ENCODE peak calls at places on chromosomes 1 and 21, in nine cellular contexts. Q, J, B, V, R, X, D, P and U are unnamed samples.

GRCh38 chr1:41371630-41372599 is 10.7 kb downstream of the FOXO6 start:
- DNase-seq in Q (peak; percentile 23), J (no peak), B (no peak), V (no peak), R (peak; percentile 93), X (peak; percentile 78), D (no peak), P (no peak), U (no peak)

GRCh38 chr1:34710811-34711210 is 44.0 kb upstream of the GJB5 start:
- DNase-seq in Q (no peak), J (no peak), B (no peak), V (no peak), R (no peak), X (no peak), D (no peak), P (no peak), U (no peak)

GRCh38 chr21:43764576-43765495 is 11.3 kb downstream of the CSTB start:
- DNase-seq in Q (no peak), J (no peak), B (no peak), V (no peak), R (no peak), X (no peak), D (no peak), P (no peak), U (no peak)

GRCh38 chr1:174352117-174352516 is 95.6 kb upstream of the GPR52 start:
- DNase-seq in Q (no peak), J (no peak), B (peak; percentile 53), V (no peak), R (no peak), X (no peak), D (no peak), P (no peak), U (no peak)

GRCh38 chr1:228376262-228376628 is 30.4 kb downstream of the TRIM11 start:
- DNase-seq in Q (no peak), J (no peak), B (no peak), V (no peak), R (no peak), X (no peak), D (no peak), P (no peak), U (no peak)

GRCh38 chr1:102191723-102192122 is 195.0 kb upstream of the OLFM3 start:
- DNase-seq in Q (peak; percentile 19), J (no peak), B (peak; percentile 70), V (no peak), R (peak; percentile 71), X (no peak), D (peak; percentile 4), P (no peak), U (no peak)

GRCh38 chr1:29682171-29682917 is 446.0 kb downstream of the PTPRU start:
- DNase-seq in Q (no peak), J (no peak), B (no peak), V (no peak), R (peak; percentile 50), X (no peak), D (no peak), P (no peak), U (peak; percentile 42)

GRCh38 chr1:24415910-24416665 is 486 bp downstream of the NIPAL3 start:
- DNase-seq in Q (peak; percentile 14), J (no peak), B (peak; percentile 39), V (no peak), R (no peak), X (no peak), D (no peak), P (no peak), U (no peak)

GRCh38 chr1:108080448-108080847 is 115.5 kb upstream of the VAV3 start:
- DNase-seq in Q (no peak), J (no peak), B (no peak), V (no peak), R (no peak), X (no peak), D (no peak), P (no peak), U (no peak)

GRCh38 chr21:42213082-42213774 is 5.7 kb upstream of the ABCG1 start:
- DNase-seq in Q (no peak), J (no peak), B (no peak), V (no peak), R (peak; percentile 21), X (no peak), D (no peak), P (no peak), U (no peak)

GRCh38 chr21:27550258-27550657 is 583.4 kb upstream of the ADAMTS5 start:
- DNase-seq in Q (no peak), J (no peak), B (no peak), V (no peak), R (no peak), X (no peak), D (no peak), P (no peak), U (no peak)

GRCh38 chr1:98763488-98764141 is 102.1 kb downstream of the SNX7 start:
- DNase-seq in Q (no peak), J (no peak), B (no peak), V (no peak), R (no peak), X (no peak), D (no peak), P (no peak), U (no peak)

GRCh38 chr1:71621785-71622184 is 541.0 kb upstream of the ZRANB2 start:
- DNase-seq in Q (no peak), J (no peak), B (peak; percentile 84), V (no peak), R (no peak), X (no peak), D (no peak), P (no peak), U (no peak)

GRCh38 chr1:214941061-214941460 is 141.5 kb upstream of the KCNK2 start:
- DNase-seq in Q (no peak), J (no peak), B (no peak), V (no peak), R (no peak), X (no peak), D (no peak), P (no peak), U (no peak)

GRCh38 chr1:214934035-214934434 is 148.5 kb upstream of the KCNK2 start:
- DNase-seq in Q (no peak), J (no peak), B (no peak), V (no peak), R (no peak), X (no peak), D (no peak), P (no peak), U (no peak)

GRCh38 chr1:214939180-214939579 is 143.4 kb upstream of the KCNK2 start:
- DNase-seq in Q (no peak), J (no peak), B (no peak), V (no peak), R (no peak), X (no peak), D (no peak), P (no peak), U (no peak)

GRCh38 chr1:214933375-214933774 is 149.2 kb upstream of the KCNK2 start:
- DNase-seq in Q (no peak), J (no peak), B (peak; percentile 33), V (no peak), R (no peak), X (no peak), D (no peak), P (no peak), U (no peak)

DNA sequence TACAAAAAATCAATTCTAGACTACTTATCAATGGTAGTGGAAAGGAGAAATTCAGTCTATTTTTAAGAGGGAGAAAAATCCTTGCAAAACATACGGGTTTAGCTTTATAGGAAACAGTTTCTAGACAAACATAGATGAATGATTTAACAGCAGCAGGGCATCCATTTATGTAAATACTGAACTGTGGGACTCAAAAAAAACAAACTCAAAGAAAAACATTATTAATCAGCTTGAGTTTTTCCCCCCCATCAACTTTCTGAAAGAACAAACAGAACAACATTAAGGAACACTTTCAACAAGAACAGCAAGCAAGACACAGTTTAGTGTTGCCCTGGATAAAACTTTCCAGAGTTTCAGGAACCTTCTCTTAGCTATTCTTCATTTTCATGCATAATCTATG is 147.3 kb upstream of the KCNK2 start:
- DNase-seq in Q (no peak), J (no peak), B (no peak), V (no peak), R (no peak), X (no peak), D (no peak), P (no peak), U (no peak)
- TF ChIP-seq CTCF in Q (no peak), J (no peak), B (no peak), V (no peak), R (no peak), X (no peak), D (no peak), P (no peak), U (no peak)

GRCh38 chr1:28329395-28330153 is 734 bp downstream of the MED18 start:
- DNase-seq in Q (peak; percentile 30), J (peak; percentile 19), B (no peak), V (no peak), R (peak; percentile 83), X (peak; percentile 68), D (no peak), P (peak; percentile 60), U (no peak)
- TF ChIP-seq CTCF in Q (no peak), J (no peak), B (peak; percentile 13), V (no peak), R (peak; percentile 52), X (no peak), D (no peak), P (no peak), U (no peak)

DNA sequence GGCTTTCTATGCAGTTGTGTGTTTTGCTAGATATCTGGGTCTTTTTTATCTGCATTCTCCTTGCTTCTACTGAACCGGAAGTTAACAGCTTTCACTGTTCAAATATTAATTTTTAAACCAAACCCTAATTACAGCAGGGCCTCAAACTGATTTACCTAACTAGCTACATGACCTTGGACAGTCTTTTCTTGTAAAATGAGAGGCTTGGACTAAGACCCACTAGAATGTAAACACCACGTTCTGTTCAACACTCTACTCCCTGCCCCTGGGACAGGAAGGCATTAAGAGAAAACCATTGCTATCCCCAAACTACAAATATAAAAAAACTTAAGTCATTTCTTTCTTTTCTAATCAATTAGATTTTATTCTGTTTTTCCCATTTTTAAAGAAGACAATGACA is 3.7 kb downstream of the USP24 start:
- DNase-seq in Q (no peak), J (no peak), B (no peak), V (no peak), R (no peak), X (no peak), D (no peak), P (no peak), U (no peak)
- TF ChIP-seq CTCF in Q (no peak), J (no peak), B (no peak), V (no peak), R (no peak), X (no peak), D (no peak), P (no peak), U (no peak)

DNA sequence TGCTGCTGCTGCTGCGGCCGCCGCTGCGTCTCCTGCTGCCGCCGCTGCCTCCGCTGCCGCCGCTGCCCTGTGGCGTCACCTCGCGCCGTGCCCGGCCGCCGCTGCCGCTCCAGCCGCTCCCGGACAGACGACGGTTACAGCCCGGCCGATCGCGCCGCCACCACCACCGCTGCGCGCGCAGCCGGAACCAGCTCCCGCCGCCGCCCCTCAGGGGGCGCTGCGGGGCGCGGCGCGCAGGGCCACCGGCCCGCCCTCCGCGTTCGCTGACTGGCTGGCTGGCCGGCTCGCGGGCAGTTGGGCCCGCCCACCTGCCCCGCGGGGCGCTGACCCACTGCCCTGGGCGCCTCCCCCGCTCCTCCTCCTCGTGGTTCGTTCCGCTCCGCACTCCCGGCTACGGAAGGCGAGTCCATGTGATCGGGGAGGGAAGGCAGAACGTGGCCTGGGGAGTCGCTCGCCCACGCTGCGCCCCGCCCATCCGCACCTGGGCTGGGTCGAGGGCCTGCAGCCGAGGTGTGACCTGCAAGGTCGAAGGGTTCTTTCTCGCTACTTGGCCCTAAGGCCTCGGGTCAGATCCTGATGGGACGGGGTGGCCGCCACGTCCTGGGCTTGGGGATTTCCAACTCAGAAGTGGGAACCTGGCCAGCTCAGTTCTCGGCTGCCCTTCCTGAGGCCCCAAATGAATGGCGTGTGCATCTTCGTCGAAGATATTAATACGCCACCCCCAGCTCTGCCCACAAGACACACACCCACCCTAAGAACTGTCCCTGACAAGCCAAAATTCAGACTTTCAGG is at the start of gene PTP4A2:
- DNase-seq in Q (peak; percentile 97), J (peak; percentile 94), B (peak; percentile 92), V (peak; percentile 65), R (peak; percentile 99), X (peak; percentile 97), D (peak; percentile 95), P (peak; percentile 93), U (peak; percentile 95)
- TF ChIP-seq CTCF in Q (peak; percentile 56), J (peak; percentile 65), B (peak; percentile 20), V (no peak), R (peak; percentile 70), X (peak; percentile 73), D (peak; percentile 80), P (peak; percentile 63), U (peak; percentile 60)